ENCODE peak calls at places on chromosome 1, in six cellular contexts. One of them, this sample, is unnamed.

GRCh38 chr1:207748737-207749528 is 2.9 kb upstream of the CD46 start:
- DNase-seq in T1000: no peak
- DNase-seq in HEK293T: no peak
- DNase-seq in psoas muscle: no peak
- DNase-seq in ELR: no peak
- DNase-seq in stimulated activated CD4-positive, alpha-beta T cell treated with anti-CD3 and anti-CD28 coated beads, Interleukin-4, amount 100 ng/mL, for 4 hours: no peak
- DNase-seq in this sample: peak; percentile 91

GRCh38 chr1:162236201-162236600 is 140.5 kb downstream of the SPATA46 start:
- DNase-seq in psoas muscle: no peak
- DNase-seq in stimulated activated CD4-positive, alpha-beta T cell treated with anti-CD3 and anti-CD28 coated beads, Interleukin-4, amount 100 ng/mL, for 4 hours: no peak
- DNase-seq in HEK293T: no peak
- DNase-seq in ELR: no peak
- DNase-seq in T1000: no peak
- DNase-seq in this sample: no peak

GRCh38 chr1:12179111-12179519 is 12.3 kb downstream of the TNFRSF1B start:
- DNase-seq in psoas muscle: no peak
- DNase-seq in stimulated activated CD4-positive, alpha-beta T cell treated with anti-CD3 and anti-CD28 coated beads, Interleukin-4, amount 100 ng/mL, for 4 hours: peak; percentile 69
- DNase-seq in ELR: peak; percentile 86
- DNase-seq in T1000: no peak
- DNase-seq in HEK293T: no peak
- DNase-seq in this sample: no peak

GRCh38 chr1:205497351-205497750 is 7.1 kb upstream of the CDK18 start:
- DNase-seq in ELR: no peak
- DNase-seq in psoas muscle: peak; percentile 71
- DNase-seq in stimulated activated CD4-positive, alpha-beta T cell treated with anti-CD3 and anti-CD28 coated beads, Interleukin-4, amount 100 ng/mL, for 4 hours: no peak
- DNase-seq in HEK293T: no peak
- DNase-seq in T1000: no peak
- DNase-seq in this sample: no peak

GRCh38 chr1:229596961-229597699 is 28.8 kb downstream of the TAF5L start:
- DNase-seq in psoas muscle: peak; percentile 76
- DNase-seq in HEK293T: no peak
- DNase-seq in T1000: no peak
- DNase-seq in ELR: peak; percentile 63
- DNase-seq in stimulated activated CD4-positive, alpha-beta T cell treated with anti-CD3 and anti-CD28 coated beads, Interleukin-4, amount 100 ng/mL, for 4 hours: no peak
- DNase-seq in this sample: no peak

GRCh38 chr1:10943041-10943440 is 69.4 kb upstream of the TARDBP start:
- DNase-seq in HEK293T: no peak
- DNase-seq in stimulated activated CD4-positive, alpha-beta T cell treated with anti-CD3 and anti-CD28 coated beads, Interleukin-4, amount 100 ng/mL, for 4 hours: no peak
- DNase-seq in ELR: no peak
- DNase-seq in psoas muscle: peak; percentile 30
- DNase-seq in T1000: no peak
- DNase-seq in this sample: no peak

GRCh38 chr1:115496904-115497527 is 144.8 kb upstream of the VANGL1 start:
- DNase-seq in ELR: peak; percentile 93
- DNase-seq in psoas muscle: no peak
- DNase-seq in T1000: peak; percentile 27
- DNase-seq in stimulated activated CD4-positive, alpha-beta T cell treated with anti-CD3 and anti-CD28 coated beads, Interleukin-4, amount 100 ng/mL, for 4 hours: no peak
- DNase-seq in HEK293T: no peak
- DNase-seq in this sample: peak; percentile 95

GRCh38 chr1:68651115-68651514 is 154.2 kb upstream of the DEPDC1 start:
- DNase-seq in psoas muscle: no peak
- DNase-seq in HEK293T: no peak
- DNase-seq in stimulated activated CD4-positive, alpha-beta T cell treated with anti-CD3 and anti-CD28 coated beads, Interleukin-4, amount 100 ng/mL, for 4 hours: no peak
- DNase-seq in T1000: no peak
- DNase-seq in ELR: no peak
- DNase-seq in this sample: no peak

GRCh38 chr1:33306061-33306460 is 14.8 kb downstream of the A3GALT2 start:
- DNase-seq in ELR: no peak
- DNase-seq in HEK293T: no peak
- DNase-seq in psoas muscle: no peak
- DNase-seq in stimulated activated CD4-positive, alpha-beta T cell treated with anti-CD3 and anti-CD28 coated beads, Interleukin-4, amount 100 ng/mL, for 4 hours: no peak
- DNase-seq in T1000: no peak
- DNase-seq in this sample: no peak